ENCODE peak calls at places on chromosomes 12 and 14, in eight cellular contexts. J, K, A, Z, X, Q, U and H are unnamed samples.

GRCh38 chr12:107415066-107415465 is 270.5 kb upstream of the PWP1 start:
- DNase-seq in J (no peak), K (no peak), A (no peak), Z (no peak), X (no peak), Q (no peak), U (no peak), H (no peak)

GRCh38 chr12:120183211-120183631 is 11.3 kb downstream of the GCN1 start:
- DNase-seq in J (no peak), K (no peak), A (no peak), Z (no peak), X (peak; percentile 38), Q (no peak), U (no peak), H (no peak)

GRCh38 chr12:124761876-124762275 is 101.8 kb downstream of the SCARB1 start:
- DNase-seq in J (no peak), K (no peak), A (no peak), Z (no peak), X (no peak), Q (no peak), U (no peak), H (no peak)

GRCh38 chr12:40907115-40907521 is 214.9 kb downstream of the CNTN1 start:
- DNase-seq in J (no peak), K (no peak), A (no peak), Z (no peak), X (no peak), Q (no peak), U (no peak), H (no peak)

GRCh38 chr12:67910360-67911292 is 78.6 kb upstream of the IFNG-AS1 start:
- DNase-seq in J (no peak), K (no peak), A (no peak), Z (no peak), X (no peak), Q (no peak), U (no peak), H (no peak)

GRCh38 chr14:103078420-103078749 is 5.6 kb upstream of the LBHD2 start:
- DNase-seq in J (peak; percentile 73), K (peak; percentile 69), A (peak; percentile 90), Z (peak; percentile 94), X (peak; percentile 90), Q (no peak), U (no peak), H (peak; percentile 92)

GRCh38 chr12:90905691-90906370 is 49.1 kb downstream of the CCER1 start:
- DNase-seq in J (no peak), K (peak; percentile 15), A (no peak), Z (no peak), X (no peak), Q (no peak), U (no peak), H (no peak)

GRCh38 chr14:99564256-99564902 is 39.6 kb downstream of the CCDC85C start:
- DNase-seq in J (peak; percentile 74), K (peak; percentile 78), A (peak; percentile 73), Z (no peak), X (peak; percentile 78), Q (no peak), U (no peak), H (peak; percentile 80)

GRCh38 chr12:118689793-118690192 is 291.5 kb upstream of the SRRM4 start:
- DNase-seq in J (no peak), K (no peak), A (no peak), Z (no peak), X (no peak), Q (no peak), U (peak; percentile 67), H (no peak)

GRCh38 chr12:81078469-81079196 is 754 bp downstream of the ACSS3 start:
- DNase-seq in J (peak; percentile 56), K (peak; percentile 90), A (no peak), Z (no peak), X (peak; percentile 25), Q (no peak), U (no peak), H (peak; percentile 68)

GRCh38 chr12:2054091-2055018 is 1.6 kb downstream of the CACNA1C start:
- DNase-seq in J (no peak), K (no peak), A (no peak), Z (no peak), X (peak; percentile 37), Q (peak; percentile 70), U (no peak), H (no peak)

GRCh38 chr12:12726543-12727093 is 9.4 kb downstream of the CDKN1B start:
- DNase-seq in J (no peak), K (peak; percentile 82), A (no peak), Z (no peak), X (no peak), Q (no peak), U (no peak), H (peak; percentile 21)

GRCh38 chr12:124764870-124765570 is 98.6 kb downstream of the SCARB1 start:
- DNase-seq in J (no peak), K (no peak), A (no peak), Z (no peak), X (no peak), Q (no peak), U (no peak), H (no peak)

GRCh38 chr12:88509347-88509746 is 70.9 kb downstream of the KITLG start:
- DNase-seq in J (no peak), K (no peak), A (no peak), Z (no peak), X (no peak), Q (no peak), U (no peak), H (no peak)

GRCh38 chr12:53504004-53504920 is 3.0 kb downstream of the NPFF start:
- DNase-seq in J (no peak), K (no peak), A (no peak), Z (no peak), X (no peak), Q (no peak), U (no peak), H (no peak)
- TF ChIP-seq CTCF in J (no peak), K (no peak), A (no peak), Z (no peak), X (no peak), Q (no peak), U (no peak), H (no peak)

DNA sequence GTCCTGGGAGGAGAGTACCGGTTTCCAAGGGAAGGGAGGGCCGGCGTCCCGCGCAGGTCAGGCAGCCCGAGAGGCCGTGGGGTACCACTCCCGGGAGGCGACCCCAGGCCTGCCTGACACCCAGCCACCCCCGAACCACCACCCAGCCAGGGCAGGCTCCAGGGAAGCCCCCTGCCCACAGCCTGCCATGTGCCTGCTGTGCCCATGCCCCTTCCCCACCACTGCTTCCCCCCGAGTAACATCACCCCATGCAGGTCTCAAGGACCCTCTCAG is 2.3 kb downstream of the NUDT14 start:
- DNase-seq in J (no peak), K (no peak), A (no peak), Z (no peak), X (no peak), Q (peak; percentile 76), U (no peak), H (no peak)
- H3K4me1 ChIP-seq in J (peaks cover 2% of the 10 kb centered on the region), K (peaks cover 40% of the 10 kb centered on the region), A (peaks cover 24% of the 10 kb centered on the region), Z (peaks cover 40% of the 10 kb centered on the region), X (peaks cover 5% of the 10 kb centered on the region), Q (peaks cover 38% of the 10 kb centered on the region), U (peaks cover 55% of the 10 kb centered on the region), H (peaks cover 11% of the 10 kb centered on the region)

GRCh38 chr12:54052745-54053624 is 650 bp upstream of the HOXC4 start:
- DNase-seq in J (peak; percentile 28), K (no peak), A (no peak), Z (no peak), X (no peak), Q (peak; percentile 67), U (no peak), H (no peak)
- TF ChIP-seq POLR2A in J (no peak), K (no peak), A (no peak), Z (no peak), X (no peak), Q (no peak), U (no peak), H (no peak)

GRCh38 chr12:53993397-53994267 is 6.3 kb upstream of the HOXC9 start:
- DNase-seq in J (no peak), K (no peak), A (no peak), Z (no peak), X (no peak), Q (no peak), U (no peak), H (no peak)
- TF ChIP-seq CTCF in J (no peak), K (no peak), A (no peak), Z (no peak), X (no peak), Q (no peak), U (no peak), H (no peak)

GRCh38 chr12:95859344-95859816 is 628 bp downstream of the SNRPF start:
- DNase-seq in J (no peak), K (no peak), A (no peak), Z (no peak), X (no peak), Q (no peak), U (no peak), H (no peak)
- H3K4me1 ChIP-seq in J (peaks cover 10% of the 10 kb centered on the region), K (peaks cover 16% of the 10 kb centered on the region), A (peaks cover 28% of the 10 kb centered on the region), Z (peaks cover 22% of the 10 kb centered on the region), X (peaks cover 5% of the 10 kb centered on the region), Q (peaks cover 17% of the 10 kb centered on the region), U (peaks cover 26% of the 10 kb centered on the region), H (peaks cover 13% of the 10 kb centered on the region)

DNA sequence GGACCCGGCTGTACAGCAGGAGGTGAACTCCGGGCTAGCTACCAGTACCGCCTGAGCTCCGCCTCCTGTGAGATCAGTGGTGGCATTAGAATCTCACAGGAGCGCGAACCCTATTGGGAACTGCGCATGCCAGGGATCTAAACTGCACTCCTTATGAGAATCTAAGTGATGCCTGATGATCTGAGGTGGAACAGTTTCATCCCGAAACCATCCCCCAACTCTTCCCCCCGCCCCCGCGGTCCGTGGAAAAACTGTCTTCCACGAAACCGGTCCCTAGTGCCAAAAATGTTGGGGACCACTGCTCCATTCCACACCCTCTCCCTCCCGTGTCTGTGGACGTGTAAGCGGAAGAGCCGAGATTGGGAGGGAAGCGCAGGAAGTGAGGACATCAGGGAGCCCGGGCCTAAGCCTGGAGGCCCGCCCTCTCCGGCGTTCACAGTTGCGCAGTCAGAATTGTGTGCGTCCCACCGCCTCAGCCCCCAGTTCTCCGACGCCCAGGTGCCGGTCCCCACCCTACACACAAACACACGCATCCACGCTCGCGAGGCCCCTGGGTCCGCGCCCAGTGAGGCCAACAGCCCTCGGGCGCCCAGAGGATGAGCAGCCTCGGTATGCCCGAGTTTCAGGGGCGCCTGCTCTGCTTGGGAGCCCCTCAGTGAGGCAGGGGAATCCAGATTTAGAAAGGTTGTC is 1.8 kb upstream of the RNASE4 start:
- DNase-seq in J (peak; percentile 93), K (peak; percentile 95), A (peak; percentile 84), Z (peak; percentile 94), X (peak; percentile 94), Q (peak; percentile 91), U (no peak), H (peak; percentile 91)
- TF ChIP-seq POLR2A in J (peak; percentile 99), K (peak; percentile 89), A (peak; percentile 60), Z (peak; percentile 68), X (peak; percentile 92), Q (peak; percentile 96), U (peak; percentile 47), H (peak; percentile 93)

GRCh38 chr12:3243376-3244084 is 166.4 kb downstream of the TSPAN9 start:
- DNase-seq in J (no peak), K (no peak), A (no peak), Z (no peak), X (no peak), Q (no peak), U (no peak), H (no peak)
- TF ChIP-seq CTCF in J (no peak), K (no peak), A (no peak), Z (no peak), X (no peak), Q (no peak), U (no peak), H (no peak)

DNA sequence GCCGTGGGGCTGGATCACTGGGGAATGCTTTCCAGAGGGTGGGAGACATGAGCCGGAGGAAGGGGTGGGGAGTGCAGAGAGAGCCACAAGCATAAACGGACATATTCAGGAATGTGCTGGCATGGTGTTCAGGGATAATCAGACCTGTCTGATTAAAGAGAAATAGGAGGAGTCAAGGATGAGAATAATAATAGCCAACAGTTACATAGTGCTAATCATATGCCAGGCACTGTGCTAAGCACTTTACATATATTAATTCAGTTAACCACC is 43.7 kb downstream of the LTBP2 start:
- DNase-seq in J (no peak), K (no peak), A (no peak), Z (no peak), X (no peak), Q (no peak), U (no peak), H (no peak)
- H3K4me1 ChIP-seq in J (peaks cover 27% of the 10 kb centered on the region), K (peaks cover 35% of the 10 kb centered on the region), A (peaks cover 81% of the 10 kb centered on the region), Z (peaks cover 83% of the 10 kb centered on the region), X (peaks cover 15% of the 10 kb centered on the region), Q (peaks cover 49% of the 10 kb centered on the region), U (peaks cover 87% of the 10 kb centered on the region), H (peaks cover 24% of the 10 kb centered on the region)